ENCODE peak calls at places on chromosome 5, in six cellular contexts. One of them, this sample, is unnamed.
A peak's percentile ranks its signal among the peaks of the same experiment; 100 is the strongest.

GRCh38 chr5:81245871-81246235 is 12.7 kb downstream of the CKMT2 start:
- DNase-seq in adrenal gland: no peak
- DNase-seq in germinal center: no peak
- DNase-seq in NT2/D1: no peak
- DNase-seq in posterior cingulate gyrus: no peak
- DNase-seq in SHP77: no peak
- DNase-seq in this sample: no peak

GRCh38 chr5:120507197-120507596 is 43.1 kb downstream of the PRR16 start:
- DNase-seq in adrenal gland: no peak
- DNase-seq in germinal center: no peak
- DNase-seq in NT2/D1: no peak
- DNase-seq in posterior cingulate gyrus: no peak
- DNase-seq in SHP77: no peak
- DNase-seq in this sample: no peak

GRCh38 chr5:148455055-148455675 is 71.4 kb downstream of the FBXO38 start:
- DNase-seq in adrenal gland: no peak
- DNase-seq in germinal center: no peak
- DNase-seq in NT2/D1: no peak
- DNase-seq in posterior cingulate gyrus: no peak
- DNase-seq in SHP77: no peak
- DNase-seq in this sample: no peak

GRCh38 chr5:143896471-143896870 is 84.5 kb downstream of the HMHB1 start:
- DNase-seq in adrenal gland: no peak
- DNase-seq in germinal center: no peak
- DNase-seq in NT2/D1: no peak
- DNase-seq in posterior cingulate gyrus: no peak
- DNase-seq in SHP77: no peak
- DNase-seq in this sample: no peak

GRCh38 chr5:178230879-178231735 is 1.5 kb downstream of the PHYKPL start:
- DNase-seq in adrenal gland: peak; percentile 91
- DNase-seq in germinal center: no peak
- DNase-seq in NT2/D1: no peak
- DNase-seq in posterior cingulate gyrus: no peak
- DNase-seq in SHP77: no peak
- DNase-seq in this sample: no peak

GRCh38 chr5:39213437-39214207 is 5.7 kb downstream of the FYB1 start:
- DNase-seq in adrenal gland: no peak
- DNase-seq in germinal center: no peak
- DNase-seq in NT2/D1: no peak
- DNase-seq in posterior cingulate gyrus: no peak
- DNase-seq in SHP77: no peak
- DNase-seq in this sample: no peak

GRCh38 chr5:137487600-137487999 is 11.5 kb downstream of the SPOCK1 start:
- DNase-seq in adrenal gland: no peak
- DNase-seq in germinal center: no peak
- DNase-seq in NT2/D1: no peak
- DNase-seq in posterior cingulate gyrus: no peak
- DNase-seq in SHP77: no peak
- DNase-seq in this sample: no peak

GRCh38 chr5:84437673-84438315 is 53.1 kb upstream of the EDIL3 start:
- DNase-seq in adrenal gland: no peak
- DNase-seq in germinal center: no peak
- DNase-seq in NT2/D1: no peak
- DNase-seq in posterior cingulate gyrus: no peak
- DNase-seq in SHP77: no peak
- DNase-seq in this sample: no peak

GRCh38 chr5:59322887-59323286 is 570.6 kb downstream of the PDE4D start:
- DNase-seq in adrenal gland: no peak
- DNase-seq in germinal center: no peak
- DNase-seq in NT2/D1: no peak
- DNase-seq in posterior cingulate gyrus: no peak
- DNase-seq in SHP77: no peak
- DNase-seq in this sample: no peak

GRCh38 chr5:151676719-151677118 is 10.0 kb downstream of the SPARC start:
- DNase-seq in adrenal gland: no peak
- DNase-seq in germinal center: no peak
- DNase-seq in NT2/D1: no peak
- DNase-seq in posterior cingulate gyrus: no peak
- DNase-seq in SHP77: no peak
- DNase-seq in this sample: no peak

GRCh38 chr5:138708761-138709160 is 44.5 kb upstream of the CTNNA1 start:
- DNase-seq in adrenal gland: no peak
- DNase-seq in germinal center: no peak
- DNase-seq in NT2/D1: no peak
- DNase-seq in posterior cingulate gyrus: no peak
- DNase-seq in SHP77: no peak
- DNase-seq in this sample: no peak

GRCh38 chr5:153818626-153819025 is 220.1 kb downstream of the FAM114A2 start:
- DNase-seq in adrenal gland: no peak
- DNase-seq in germinal center: no peak
- DNase-seq in NT2/D1: no peak
- DNase-seq in posterior cingulate gyrus: no peak
- DNase-seq in SHP77: no peak
- DNase-seq in this sample: no peak

GRCh38 chr5:126972062-126972895 is 58.1 kb downstream of the MARCHF3 start:
- DNase-seq in adrenal gland: no peak
- DNase-seq in germinal center: peak; percentile 53
- DNase-seq in NT2/D1: no peak
- DNase-seq in posterior cingulate gyrus: no peak
- DNase-seq in SHP77: no peak
- DNase-seq in this sample: no peak

GRCh38 chr5:109215040-109215439 is 194.7 kb downstream of the PJA2 start:
- DNase-seq in adrenal gland: no peak
- DNase-seq in germinal center: no peak
- DNase-seq in NT2/D1: no peak
- DNase-seq in posterior cingulate gyrus: no peak
- DNase-seq in SHP77: no peak
- DNase-seq in this sample: no peak

GRCh38 chr5:99879791-99880511 is 655.2 kb upstream of the FAM174A start:
- DNase-seq in adrenal gland: no peak
- DNase-seq in germinal center: no peak
- DNase-seq in NT2/D1: no peak
- DNase-seq in posterior cingulate gyrus: no peak
- DNase-seq in SHP77: no peak
- DNase-seq in this sample: no peak

GRCh38 chr5:148976569-148977321 is 86.1 kb downstream of the SH3TC2 start:
- DNase-seq in adrenal gland: no peak
- DNase-seq in germinal center: no peak
- DNase-seq in NT2/D1: peak; percentile 39
- DNase-seq in posterior cingulate gyrus: no peak
- DNase-seq in SHP77: no peak
- DNase-seq in this sample: no peak

GRCh38 chr5:154243736-154244135 is 53.2 kb downstream of the GALNT10 start:
- DNase-seq in adrenal gland: no peak
- DNase-seq in germinal center: no peak
- DNase-seq in NT2/D1: no peak
- DNase-seq in posterior cingulate gyrus: no peak
- DNase-seq in SHP77: no peak
- DNase-seq in this sample: no peak

GRCh38 chr5:150044334-150044681 is 42.0 kb downstream of the CSF1R start:
- DNase-seq in adrenal gland: no peak
- DNase-seq in germinal center: no peak
- DNase-seq in NT2/D1: no peak
- DNase-seq in posterior cingulate gyrus: no peak
- DNase-seq in SHP77: no peak
- DNase-seq in this sample: no peak

GRCh38 chr5:133698646-133699526 is 86.5 kb upstream of the FSTL4 start:
- DNase-seq in adrenal gland: peak; percentile 28
- DNase-seq in germinal center: no peak
- DNase-seq in NT2/D1: no peak
- DNase-seq in posterior cingulate gyrus: no peak
- DNase-seq in SHP77: no peak
- DNase-seq in this sample: no peak

GRCh38 chr5:90888511-90889324 is 330.1 kb downstream of the ADGRV1 start:
- DNase-seq in adrenal gland: no peak
- DNase-seq in germinal center: no peak
- DNase-seq in NT2/D1: no peak
- DNase-seq in posterior cingulate gyrus: no peak
- DNase-seq in SHP77: no peak
- DNase-seq in this sample: no peak

GRCh38 chr5:9056046-9056445 is 489.8 kb downstream of the SEMA5A start:
- DNase-seq in adrenal gland: no peak
- DNase-seq in germinal center: no peak
- DNase-seq in NT2/D1: no peak
- DNase-seq in posterior cingulate gyrus: no peak
- DNase-seq in SHP77: no peak
- DNase-seq in this sample: no peak

GRCh38 chr5:38715671-38716070 is 130.1 kb upstream of the OSMR start:
- DNase-seq in adrenal gland: no peak
- DNase-seq in germinal center: no peak
- DNase-seq in NT2/D1: no peak
- DNase-seq in posterior cingulate gyrus: peak; percentile 15
- DNase-seq in SHP77: no peak
- DNase-seq in this sample: no peak

GRCh38 chr5:134594336-134594735 is 38.3 kb downstream of the SAR1B start:
- DNase-seq in adrenal gland: peak; percentile 62
- DNase-seq in germinal center: no peak
- DNase-seq in NT2/D1: no peak
- DNase-seq in posterior cingulate gyrus: peak; percentile 52
- DNase-seq in SHP77: no peak
- DNase-seq in this sample: no peak

GRCh38 chr5:61467766-61468482 is 135.9 kb downstream of the ZSWIM6 start:
- DNase-seq in adrenal gland: no peak
- DNase-seq in germinal center: no peak
- DNase-seq in NT2/D1: no peak
- DNase-seq in posterior cingulate gyrus: no peak
- DNase-seq in SHP77: no peak
- DNase-seq in this sample: no peak

GRCh38 chr5:151739939-151740335 is 18.5 kb downstream of the ATOX1 start:
- DNase-seq in adrenal gland: no peak
- DNase-seq in germinal center: no peak
- DNase-seq in NT2/D1: peak; percentile 44
- DNase-seq in posterior cingulate gyrus: no peak
- DNase-seq in SHP77: no peak
- DNase-seq in this sample: no peak

GRCh38 chr5:15791859-15792258 is 291.9 kb downstream of the FBXL7 start:
- DNase-seq in adrenal gland: no peak
- DNase-seq in germinal center: no peak
- DNase-seq in NT2/D1: no peak
- DNase-seq in posterior cingulate gyrus: no peak
- DNase-seq in SHP77: no peak
- DNase-seq in this sample: no peak

GRCh38 chr5:33588654-33589372 is 148.0 kb downstream of the TARS1 start:
- DNase-seq in adrenal gland: no peak
- DNase-seq in germinal center: peak; percentile 14
- DNase-seq in NT2/D1: peak; percentile 18
- DNase-seq in posterior cingulate gyrus: no peak
- DNase-seq in SHP77: peak; percentile 51
- DNase-seq in this sample: peak; percentile 52

GRCh38 chr5:115461506-115462290 is 82.9 kb downstream of the FEM1C start:
- DNase-seq in adrenal gland: no peak
- DNase-seq in germinal center: no peak
- DNase-seq in NT2/D1: no peak
- DNase-seq in posterior cingulate gyrus: no peak
- DNase-seq in SHP77: no peak
- DNase-seq in this sample: no peak

GRCh38 chr5:125277494-125278154 is 531.2 kb upstream of the ZNF608 start:
- DNase-seq in adrenal gland: no peak
- DNase-seq in germinal center: no peak
- DNase-seq in NT2/D1: no peak
- DNase-seq in posterior cingulate gyrus: no peak
- DNase-seq in SHP77: no peak
- DNase-seq in this sample: no peak

GRCh38 chr5:157596449-157596848 is 20.9 kb upstream of the ADAM19 start:
- DNase-seq in adrenal gland: no peak
- DNase-seq in germinal center: peak; percentile 58
- DNase-seq in NT2/D1: no peak
- DNase-seq in posterior cingulate gyrus: no peak
- DNase-seq in SHP77: no peak
- DNase-seq in this sample: no peak